ENCODE peak calls at places on chromosomes 3 and 15, in ten cellular contexts. One of them, this sample, is unnamed.
A peak's percentile ranks its signal among the peaks of the same experiment; 100 is the strongest.

GRCh38 chr3:137165117-137165806 is 207.5 kb downstream of the IL20RB start:
- DNase-seq in adipocyte: no peak
- DNase-seq in right cardiac atrium: no peak
- DNase-seq in left ventricle myocardium inferior: no peak
- DNase-seq in stomach: no peak
- DNase-seq in CD8-positive, alpha-beta memory T cell: no peak
- DNase-seq in ovary: no peak
- DNase-seq in fibroblast of lung: no peak
- DNase-seq in transverse colon: no peak
- DNase-seq in sigmoid colon: no peak
- DNase-seq in this sample: no peak

GRCh38 chr3:169147246-169148008 is 516.1 kb downstream of the MECOM start:
- DNase-seq in stomach: peak; percentile 52
- DNase-seq in fibroblast of lung: peak; percentile 86
- DNase-seq in adipocyte: peak; percentile 85
- DNase-seq in CD8-positive, alpha-beta memory T cell: no peak
- DNase-seq in right cardiac atrium: peak; percentile 86
- DNase-seq in sigmoid colon: peak; percentile 63
- DNase-seq in left ventricle myocardium inferior: peak; percentile 51
- DNase-seq in transverse colon: peak; percentile 60
- DNase-seq in ovary: no peak
- DNase-seq in this sample: peak; percentile 58

GRCh38 chr3:141108002-141108401 is 56.9 kb downstream of the SPSB4 start:
- DNase-seq in left ventricle myocardium inferior: no peak
- DNase-seq in sigmoid colon: no peak
- DNase-seq in adipocyte: no peak
- DNase-seq in stomach: no peak
- DNase-seq in ovary: no peak
- DNase-seq in right cardiac atrium: no peak
- DNase-seq in CD8-positive, alpha-beta memory T cell: no peak
- DNase-seq in transverse colon: no peak
- DNase-seq in fibroblast of lung: no peak
- DNase-seq in this sample: no peak

GRCh38 chr3:184272269-184272668 is 3.6 kb upstream of the ECE2 start:
- DNase-seq in left ventricle myocardium inferior: no peak
- DNase-seq in ovary: no peak
- DNase-seq in sigmoid colon: no peak
- DNase-seq in transverse colon: no peak
- DNase-seq in CD8-positive, alpha-beta memory T cell: no peak
- DNase-seq in right cardiac atrium: no peak
- DNase-seq in adipocyte: no peak
- DNase-seq in stomach: no peak
- DNase-seq in fibroblast of lung: no peak
- DNase-seq in this sample: no peak

GRCh38 chr3:27888562-27888961 is 166.4 kb upstream of the EOMES start:
- DNase-seq in transverse colon: no peak
- DNase-seq in ovary: no peak
- DNase-seq in stomach: no peak
- DNase-seq in sigmoid colon: no peak
- DNase-seq in left ventricle myocardium inferior: no peak
- DNase-seq in fibroblast of lung: no peak
- DNase-seq in adipocyte: no peak
- DNase-seq in right cardiac atrium: no peak
- DNase-seq in CD8-positive, alpha-beta memory T cell: no peak
- DNase-seq in this sample: no peak

GRCh38 chr15:69359724-69360123 is 54.4 kb upstream of the KIF23 start:
- DNase-seq in sigmoid colon: no peak
- DNase-seq in right cardiac atrium: no peak
- DNase-seq in adipocyte: no peak
- DNase-seq in CD8-positive, alpha-beta memory T cell: no peak
- DNase-seq in ovary: no peak
- DNase-seq in left ventricle myocardium inferior: no peak
- DNase-seq in transverse colon: no peak
- DNase-seq in fibroblast of lung: peak; percentile 79
- DNase-seq in stomach: no peak
- DNase-seq in this sample: no peak

GRCh38 chr3:77446084-77446483 is 406.2 kb downstream of the ROBO2 start:
- DNase-seq in fibroblast of lung: no peak
- DNase-seq in left ventricle myocardium inferior: no peak
- DNase-seq in ovary: no peak
- DNase-seq in adipocyte: no peak
- DNase-seq in right cardiac atrium: no peak
- DNase-seq in transverse colon: no peak
- DNase-seq in sigmoid colon: no peak
- DNase-seq in stomach: no peak
- DNase-seq in CD8-positive, alpha-beta memory T cell: no peak
- DNase-seq in this sample: no peak

GRCh38 chr15:78368671-78369070 is 28.5 kb downstream of the CRABP1 start:
- DNase-seq in ovary: no peak
- DNase-seq in right cardiac atrium: peak; percentile 49
- DNase-seq in left ventricle myocardium inferior: no peak
- DNase-seq in fibroblast of lung: no peak
- DNase-seq in stomach: no peak
- DNase-seq in adipocyte: peak; percentile 41
- DNase-seq in CD8-positive, alpha-beta memory T cell: no peak
- DNase-seq in sigmoid colon: no peak
- DNase-seq in transverse colon: no peak
- DNase-seq in this sample: no peak

GRCh38 chr3:49093853-49094767 is at the start of gene QRICH1:
- DNase-seq in left ventricle myocardium inferior: peak; percentile 97
- DNase-seq in stomach: peak; percentile 97
- DNase-seq in sigmoid colon: peak; percentile 99
- DNase-seq in adipocyte: peak; percentile 99
- DNase-seq in CD8-positive, alpha-beta memory T cell: peak; percentile 92
- DNase-seq in transverse colon: peak; percentile 97
- DNase-seq in right cardiac atrium: peak; percentile 99
- DNase-seq in fibroblast of lung: peak; percentile 98
- DNase-seq in ovary: peak; percentile 98
- DNase-seq in this sample: peak; percentile 97

GRCh38 chr15:82538961-82539689 is 1.1 kb downstream of the RPS17 start:
- DNase-seq in stomach: no peak
- DNase-seq in sigmoid colon: no peak
- DNase-seq in left ventricle myocardium inferior: no peak
- DNase-seq in adipocyte: peak; percentile 32
- DNase-seq in fibroblast of lung: no peak
- DNase-seq in right cardiac atrium: no peak
- DNase-seq in CD8-positive, alpha-beta memory T cell: no peak
- DNase-seq in ovary: no peak
- DNase-seq in transverse colon: no peak
- DNase-seq in this sample: no peak

GRCh38 chr3:101780661-101781060 is 1.6 kb downstream of the NXPE3 start:
- DNase-seq in ovary: peak; percentile 25
- DNase-seq in fibroblast of lung: peak; percentile 89
- DNase-seq in adipocyte: peak; percentile 87
- DNase-seq in left ventricle myocardium inferior: no peak
- DNase-seq in right cardiac atrium: no peak
- DNase-seq in transverse colon: no peak
- DNase-seq in sigmoid colon: no peak
- DNase-seq in stomach: no peak
- DNase-seq in CD8-positive, alpha-beta memory T cell: no peak
- DNase-seq in this sample: peak; percentile 4

GRCh38 chr3:3798641-3799113 is 554 bp upstream of the LRRN1 start:
- DNase-seq in left ventricle myocardium inferior: no peak
- DNase-seq in ovary: peak; percentile 42
- DNase-seq in CD8-positive, alpha-beta memory T cell: no peak
- DNase-seq in fibroblast of lung: no peak
- DNase-seq in stomach: peak; percentile 26
- DNase-seq in adipocyte: peak; percentile 6
- DNase-seq in sigmoid colon: no peak
- DNase-seq in transverse colon: peak; percentile 9
- DNase-seq in right cardiac atrium: peak; percentile 55
- DNase-seq in this sample: peak; percentile 5
- H3K4me3 ChIP-seq in left ventricle myocardium inferior: peak overlapping the region; percentile 69
- H3K4me3 ChIP-seq in ovary: peak overlapping the region; percentile 49
- H3K4me3 ChIP-seq in CD8-positive, alpha-beta memory T cell: peak overlapping the region; percentile 42
- H3K4me3 ChIP-seq in fibroblast of lung: no peak overlapping the region
- H3K4me3 ChIP-seq in stomach: peak overlapping the region; percentile 56
- H3K4me3 ChIP-seq in adipocyte: peak overlapping the region; percentile 71
- H3K4me3 ChIP-seq in sigmoid colon: peak overlapping the region; percentile 49
- H3K4me3 ChIP-seq in transverse colon: no peak overlapping the region
- H3K4me3 ChIP-seq in right cardiac atrium: peak overlapping the region; percentile 41
- H3K4me3 ChIP-seq in this sample: peak overlapping the region; percentile 40

DNA sequence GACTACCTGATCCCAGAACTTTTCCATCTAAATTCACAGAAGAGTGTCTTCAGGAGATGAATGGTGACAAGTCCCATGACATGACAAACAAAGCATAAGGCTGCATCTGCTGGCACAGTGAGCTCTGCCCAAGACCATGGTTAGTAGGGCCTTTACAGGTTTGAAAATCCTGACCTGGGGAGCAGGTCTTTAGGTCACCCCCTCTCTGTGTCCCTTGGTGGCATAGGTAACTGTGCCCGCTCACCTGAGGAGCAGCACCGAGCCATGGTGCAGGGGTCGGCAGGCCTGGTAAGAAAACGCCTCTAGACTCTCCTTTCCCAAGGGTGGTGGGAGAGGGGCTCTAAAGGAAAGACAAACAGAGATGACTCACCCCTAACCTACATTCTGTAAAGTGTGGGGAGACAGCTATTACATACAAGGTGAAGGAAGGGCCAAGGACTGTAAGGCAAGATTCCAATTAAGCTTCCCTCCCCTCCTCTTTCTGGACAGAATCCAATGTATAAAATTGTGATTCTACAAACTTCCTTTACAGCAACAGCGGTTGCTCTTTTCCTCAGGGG is 74.0 kb downstream of the SATB1 start:
- DNase-seq in fibroblast of lung: no peak
- DNase-seq in CD8-positive, alpha-beta memory T cell: no peak
- DNase-seq in ovary: no peak
- DNase-seq in transverse colon: no peak
- DNase-seq in sigmoid colon: no peak
- DNase-seq in left ventricle myocardium inferior: no peak
- DNase-seq in stomach: no peak
- DNase-seq in right cardiac atrium: no peak
- DNase-seq in adipocyte: no peak
- DNase-seq in this sample: no peak
- H3K4me1 ChIP-seq in fibroblast of lung: no peaks in the 10 kb centered on the region
- H3K4me1 ChIP-seq in CD8-positive, alpha-beta memory T cell: no peaks in the 10 kb centered on the region
- H3K4me1 ChIP-seq in ovary: no peaks in the 10 kb centered on the region
- H3K4me1 ChIP-seq in transverse colon: peaks cover 8% of the 10 kb centered on the region
- H3K4me1 ChIP-seq in sigmoid colon: peaks cover 3% of the 10 kb centered on the region
- H3K4me1 ChIP-seq in left ventricle myocardium inferior: no peaks in the 10 kb centered on the region
- H3K4me1 ChIP-seq in stomach: peaks cover 25% of the 10 kb centered on the region
- H3K4me1 ChIP-seq in right cardiac atrium: no peaks in the 10 kb centered on the region
- H3K4me1 ChIP-seq in adipocyte: peaks cover 7% of the 10 kb centered on the region
- H3K4me1 ChIP-seq in this sample: no peaks in the 10 kb centered on the region

GRCh38 chr3:117104792-117105191 is 395.2 kb downstream of the TUSC7 start:
- DNase-seq in stomach: no peak
- DNase-seq in sigmoid colon: no peak
- DNase-seq in transverse colon: no peak
- DNase-seq in adipocyte: peak; percentile 36
- DNase-seq in ovary: no peak
- DNase-seq in fibroblast of lung: no peak
- DNase-seq in right cardiac atrium: no peak
- DNase-seq in CD8-positive, alpha-beta memory T cell: no peak
- DNase-seq in left ventricle myocardium inferior: no peak
- DNase-seq in this sample: no peak
- H3K4me3 ChIP-seq in stomach: no peak overlapping the region
- H3K4me3 ChIP-seq in sigmoid colon: no peak overlapping the region
- H3K4me3 ChIP-seq in transverse colon: no peak overlapping the region
- H3K4me3 ChIP-seq in adipocyte: no peak overlapping the region
- H3K4me3 ChIP-seq in ovary: no peak overlapping the region
- H3K4me3 ChIP-seq in fibroblast of lung: no peak overlapping the region
- H3K4me3 ChIP-seq in right cardiac atrium: no peak overlapping the region
- H3K4me3 ChIP-seq in CD8-positive, alpha-beta memory T cell: no peak overlapping the region
- H3K4me3 ChIP-seq in left ventricle myocardium inferior: no peak overlapping the region
- H3K4me3 ChIP-seq in this sample: no peak overlapping the region

GRCh38 chr15:41572866-41573265 is 13.9 kb downstream of the TYRO3 start:
- DNase-seq in stomach: no peak
- DNase-seq in fibroblast of lung: no peak
- DNase-seq in CD8-positive, alpha-beta memory T cell: no peak
- DNase-seq in ovary: no peak
- DNase-seq in right cardiac atrium: no peak
- DNase-seq in adipocyte: no peak
- DNase-seq in transverse colon: no peak
- DNase-seq in left ventricle myocardium inferior: no peak
- DNase-seq in sigmoid colon: no peak
- DNase-seq in this sample: no peak
- H3K4me1 ChIP-seq in stomach: peaks cover 10% of the 10 kb centered on the region
- H3K4me1 ChIP-seq in fibroblast of lung: no peaks in the 10 kb centered on the region
- H3K4me1 ChIP-seq in CD8-positive, alpha-beta memory T cell: no peaks in the 10 kb centered on the region
- H3K4me1 ChIP-seq in ovary: peaks cover 12% of the 10 kb centered on the region
- H3K4me1 ChIP-seq in right cardiac atrium: peaks cover 10% of the 10 kb centered on the region
- H3K4me1 ChIP-seq in adipocyte: peaks cover 29% of the 10 kb centered on the region
- H3K4me1 ChIP-seq in transverse colon: no peaks in the 10 kb centered on the region
- H3K4me1 ChIP-seq in left ventricle myocardium inferior: peaks cover 11% of the 10 kb centered on the region
- H3K4me1 ChIP-seq in sigmoid colon: no peaks in the 10 kb centered on the region
- H3K4me1 ChIP-seq in this sample: peaks cover 16% of the 10 kb centered on the region

DNA sequence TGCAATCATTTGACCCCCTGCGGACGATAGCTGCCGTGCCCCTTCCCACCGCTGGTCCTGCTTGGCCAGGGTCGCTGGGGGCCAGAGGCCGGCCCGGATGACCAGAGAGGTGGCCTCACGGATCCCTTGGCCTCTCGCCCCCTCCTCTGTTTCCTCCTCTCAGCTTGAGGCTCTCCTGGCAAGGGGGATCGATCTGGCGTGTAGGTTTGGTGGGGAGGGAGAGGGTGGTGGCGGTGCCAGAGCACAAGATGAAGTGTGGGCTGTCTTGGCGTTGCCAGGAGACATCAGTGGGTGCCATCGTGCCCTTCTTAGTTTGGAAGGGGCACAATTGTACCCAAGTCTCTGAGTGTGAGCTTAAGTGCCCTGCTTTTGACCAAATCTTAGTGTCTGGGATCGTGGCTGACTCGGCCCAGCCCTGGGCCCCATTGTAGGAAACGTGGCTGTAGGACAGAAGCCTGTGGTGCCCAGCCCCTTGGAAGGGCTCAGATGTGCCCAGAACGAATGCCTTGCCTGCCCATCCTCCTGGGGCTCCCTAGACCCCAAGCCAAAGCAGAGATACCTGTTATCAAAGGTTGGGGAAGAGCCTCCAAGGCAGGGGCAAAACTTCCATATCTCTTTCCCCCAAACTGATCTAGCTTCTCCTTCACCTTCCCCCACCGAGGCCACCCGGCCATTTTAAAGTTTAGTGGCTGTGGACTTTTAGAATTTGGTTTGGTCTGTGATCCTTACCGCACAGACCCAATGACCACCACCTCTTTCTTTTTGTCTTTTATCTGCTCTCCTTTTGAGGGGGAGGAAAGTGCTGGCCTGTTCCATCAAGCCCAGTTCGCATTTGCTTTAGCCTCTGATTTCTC is 14.4 kb downstream of the NR2F2 start:
- DNase-seq in adipocyte: no peak
- DNase-seq in left ventricle myocardium inferior: no peak
- DNase-seq in sigmoid colon: peak; percentile 64
- DNase-seq in ovary: peak; percentile 60
- DNase-seq in stomach: no peak
- DNase-seq in fibroblast of lung: no peak
- DNase-seq in CD8-positive, alpha-beta memory T cell: no peak
- DNase-seq in transverse colon: no peak
- DNase-seq in right cardiac atrium: peak; percentile 68
- DNase-seq in this sample: no peak
- H3K4me3 ChIP-seq in adipocyte: peak overlapping the region; percentile 85
- H3K4me3 ChIP-seq in left ventricle myocardium inferior: peak overlapping the region; percentile 88
- H3K4me3 ChIP-seq in sigmoid colon: peak overlapping the region; percentile 50
- H3K4me3 ChIP-seq in ovary: peak overlapping the region; percentile 46
- H3K4me3 ChIP-seq in stomach: peak overlapping the region; percentile 89
- H3K4me3 ChIP-seq in fibroblast of lung: peak overlapping the region; percentile 61
- H3K4me3 ChIP-seq in CD8-positive, alpha-beta memory T cell: no peak overlapping the region
- H3K4me3 ChIP-seq in transverse colon: no peak overlapping the region
- H3K4me3 ChIP-seq in right cardiac atrium: peak overlapping the region; percentile 44
- H3K4me3 ChIP-seq in this sample: no peak overlapping the region